ENCODE peak calls at places on chromosomes 6 and 20, in six cellular contexts. T is cardiac muscle cell, F is posterior vena cava, M is activated gamma-delta T cell treated with Interleukin-2 at 50 U/mL for 16 hours, X is keratinocyte, C is GM12865. W is an unnamed sample.

GRCh38 chr20:58645277-58645968 is 5.7 kb upstream of the STX16 start:
- DNase-seq in X (no peak), T (no peak), C (no peak), M (no peak), F (no peak), W (peak)

GRCh38 chr20:51541189-51542032 is 1.1 kb downstream of the NFATC2 start:
- DNase-seq in T (peak), F (peak), M (peak), X (no peak), C (peak), W (peak)

GRCh38 chr20:5973172-5973571 is 22.7 kb downstream of the MCM8 start:
- DNase-seq in T (no peak), F (no peak), X (no peak), M (no peak), C (no peak), W (no peak)

GRCh38 chr20:36353740-36354139 is 47.6 kb downstream of the DLGAP4 start:
- DNase-seq in M (no peak), C (no peak), T (no peak), X (no peak), F (no peak), W (no peak)

GRCh38 chr6:122736606-122737005 is 42.9 kb upstream of the FABP7 start:
- DNase-seq in X (no peak), F (no peak), M (no peak), T (no peak), C (no peak), W (no peak)

GRCh38 chr6:11384531-11385309 is 152.3 kb upstream of the NEDD9 start:
- DNase-seq in X (no peak), C (no peak), T (no peak), M (no peak), F (no peak), W (no peak)

GRCh38 chr6:41929918-41930317 is 8.6 kb downstream of the BYSL start:
- DNase-seq in T (no peak), F (no peak), M (no peak), X (no peak), C (no peak), W (no peak)

GRCh38 chr20:59585714-59586404 is 18.5 kb upstream of the PHACTR3 start:
- DNase-seq in C (no peak), X (no peak), T (no peak), F (peak), M (no peak), W (no peak)

GRCh38 chr6:15614277-15614676 is 48.6 kb downstream of the DTNBP1 start:
- DNase-seq in M (no peak), F (peak), X (no peak), C (no peak), T (no peak), W (no peak)

W was measured in left lobe of liver.